ENCODE peak calls at places on chromosomes 3 and 15, in four cellular contexts. V is esophagus muscularis mucosa, R is body of pancreas, Z is endodermal cell. Y is an unnamed sample. For H3K36me3 and H3K27me3, the result is how much of the 10 kb centered on the place peaks cover.

GRCh38 chr3:70753572-70753971 is 441.1 kb upstream of the MDFIC2 start:
- DNase-seq in Z (no peak), R (no peak), V (no peak), Y (peak)

GRCh38 chr15:80609512-80609946 is 85.6 kb upstream of the ABHD17C start:
- DNase-seq in R (no peak), V (no peak), Z (no peak), Y (no peak)

GRCh38 chr3:116318370-116318769 is 126.9 kb downstream of the LSAMP start:
- DNase-seq in V (no peak), Z (no peak), R (no peak), Y (no peak)

GRCh38 chr3:187925326-187925725 is 180.1 kb upstream of the BCL6 start:
- DNase-seq in V (no peak), R (no peak), Z (no peak), Y (no peak)

GRCh38 chr3:22594990-22595389 is 608.1 kb upstream of the UBE2E2 start:
- DNase-seq in R (no peak), Z (no peak), V (no peak), Y (no peak)

GRCh38 chr3:170809975-170810357 is 60.0 kb downstream of the RPL22L1 start:
- DNase-seq in V (no peak), R (no peak), Z (no peak), Y (no peak)

GRCh38 chr3:142459096-142459495 is 11.3 kb upstream of the XRN1 start:
- DNase-seq in Z (no peak), V (no peak), R (no peak), Y (no peak)

GRCh38 chr3:125434582-125435011 is 59.5 kb upstream of the ZNF148 start:
- DNase-seq in V (peak), R (no peak), Z (no peak), Y (no peak)

GRCh38 chr15:88586401-88587162 is 34.6 kb upstream of the AEN start:
- DNase-seq in Z (no peak), R (no peak), V (no peak), Y (no peak)

GRCh38 chr3:58341376-58341775 is 8.7 kb downstream of the PXK start:
- DNase-seq in V (no peak), Z (no peak), R (no peak), Y (no peak)

GRCh38 chr3:184259396-184259877 is 1.9 kb downstream of the CAMK2N2 start:
- DNase-seq in R (no peak), V (no peak), Z (no peak), Y (no peak)

GRCh38 chr3:110062711-110063110 is 725.4 kb upstream of the DPPA4 start:
- DNase-seq in R (no peak), Z (no peak), V (no peak), Y (no peak)

DNA sequence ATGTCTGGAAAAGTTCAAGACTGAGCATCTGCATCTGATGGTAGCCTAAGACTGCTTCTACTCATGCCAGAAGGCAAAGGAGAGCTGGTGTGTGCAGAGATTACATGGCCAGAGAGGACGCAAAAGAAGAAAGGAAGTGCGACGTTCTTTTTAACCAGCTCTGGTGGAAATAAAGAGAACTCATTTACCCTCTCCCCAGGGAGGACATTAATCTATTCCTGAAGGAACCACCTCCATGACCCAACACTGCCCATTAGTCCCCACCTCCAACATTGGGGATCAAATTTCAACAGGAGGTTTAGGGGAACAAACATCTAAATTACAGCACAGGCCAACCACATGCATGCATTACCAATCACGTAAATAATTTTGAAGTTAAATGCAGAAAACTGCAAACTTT is 1.5 kb upstream of the NCK1 start:
- DNase-seq in Z (peak), V (no peak), R (no peak), Y (peak)
- H3K4me3 ChIP-seq in Z (peak), V (peak), R (no peak), Y (peak)

GRCh38 chr15:59197459-59197858 is 9.2 kb upstream of the LDHAL6B start:
- DNase-seq in Z (no peak), R (no peak), V (no peak), Y (no peak)
- H3K36me3 ChIP-seq in Z (under half), R (under half), V (half or more), Y (under half)

GRCh38 chr3:12381199-12381598 is 92.3 kb downstream of the PPARG start:
- DNase-seq in V (no peak), Z (no peak), R (no peak), Y (no peak)
- H3K27me3 ChIP-seq in V (under half), Z (under half), R (under half), Y (under half)

DNA sequence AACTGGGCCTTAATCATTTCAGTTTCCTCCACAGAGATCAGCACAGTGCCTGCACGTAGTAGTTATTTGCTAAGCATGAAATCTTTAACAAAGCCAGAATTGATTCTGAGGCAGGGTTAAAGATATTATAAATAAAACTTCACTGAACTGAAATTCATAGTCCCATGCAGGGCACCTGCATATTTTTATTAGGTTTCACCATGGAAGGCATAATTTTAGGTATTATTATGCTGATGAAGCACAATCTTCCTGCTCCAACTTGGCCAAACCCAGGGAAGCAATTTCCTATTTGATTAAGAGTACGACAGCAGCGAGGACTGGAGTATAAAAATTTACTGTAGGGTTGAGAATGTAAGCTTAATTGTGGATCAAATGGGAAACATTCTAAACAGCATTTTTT is 1070.4 kb upstream of the CFAP20DC start:
- DNase-seq in R (no peak), V (no peak), Z (no peak), Y (no peak)
- H3K4me3 ChIP-seq in R (no peak), V (no peak), Z (no peak), Y (no peak)

GRCh38 chr3:49311283-49311682 is 28.6 kb downstream of the USP4 start:
- DNase-seq in R (no peak), Z (no peak), V (no peak), Y (no peak)

GRCh38 chr3:49316696-49317457 is 23.0 kb downstream of the USP4 start:
- DNase-seq in R (no peak), Z (no peak), V (peak), Y (no peak)

DNA sequence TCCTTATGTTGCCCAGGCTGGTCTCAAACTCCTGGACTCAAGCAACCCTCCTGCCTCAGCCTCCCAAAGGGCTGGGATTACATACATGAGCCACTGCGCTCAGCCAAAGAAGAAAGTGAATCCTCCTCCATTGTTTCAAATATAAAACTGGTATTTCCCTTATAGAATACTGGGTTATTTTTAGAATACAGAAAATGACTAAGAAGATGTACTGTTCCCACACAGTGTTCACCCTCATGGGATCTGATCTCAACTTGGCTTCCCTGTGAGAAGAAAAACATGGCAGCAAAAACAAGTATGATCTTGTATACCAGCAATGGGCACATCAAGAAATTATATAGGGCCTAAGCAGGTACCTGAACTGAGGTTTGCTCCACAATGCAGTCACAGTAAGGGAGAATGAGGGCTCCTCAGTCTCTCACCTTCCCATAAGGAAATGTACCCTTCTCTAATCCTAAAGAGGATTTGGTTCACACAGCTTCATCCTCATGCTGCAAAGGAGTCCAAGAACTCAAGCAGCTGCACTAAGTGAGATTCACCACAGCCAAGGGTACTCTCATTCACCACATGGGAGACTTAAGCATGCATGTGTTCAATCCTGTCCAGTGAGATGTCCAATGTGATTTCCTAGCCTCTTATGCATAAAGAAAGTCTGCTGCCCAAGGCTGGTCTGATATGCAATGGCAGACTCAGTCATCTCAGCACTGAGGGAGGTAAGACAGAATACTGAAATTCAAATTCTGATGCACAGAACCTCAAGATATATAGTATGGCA is 25.8 kb downstream of the USP4 start:
- DNase-seq in V (no peak), Z (no peak), R (no peak), Y (no peak)
- H3K36me3 ChIP-seq in V (half or more), Z (half or more), R (under half), Y (under half)

GRCh38 chr15:79433610-79434009 is 1.5 kb downstream of the MINAR1 start:
- DNase-seq in Z (peak), R (no peak), V (peak), Y (peak)

GRCh38 chr15:79431636-79432344 is at the start of gene MINAR1:
- DNase-seq in V (peak), Z (peak), R (peak), Y (peak)

GRCh38 chr15:79432345-79433311 is 492 bp downstream of the MINAR1 start:
- DNase-seq in Z (peak), R (peak), V (peak), Y (peak)

GRCh38 chr15:79436037-79436780 is 4.1 kb downstream of the MINAR1 start:
- DNase-seq in V (peak), R (no peak), Z (no peak), Y (no peak)

GRCh38 chr15:79434361-79434760 is 2.2 kb downstream of the MINAR1 start:
- DNase-seq in V (peak), Z (no peak), R (no peak), Y (no peak)
- H3K27me3 ChIP-seq in V (under half), Z (half or more), R (under half), Y (under half)

GRCh38 chr3:39977058-39977794 is 167.8 kb downstream of the MYRIP start:
- DNase-seq in R (no peak), Z (no peak), V (peak), Y (no peak)
- H3K4me3 ChIP-seq in R (no peak), Z (no peak), V (no peak), Y (no peak)